ENCODE peak calls at places on chromosome 12, in five cellular contexts. M is GM12878, J is K562, K is HepG2, T is SK-N-SH. E is an unnamed sample.

GRCh38 chr12:68352067-68352466 is 19.9 kb upstream of the MDM1 start:
- DNase-seq in T (no peak), J (peak), K (no peak), M (no peak), E (no peak)

GRCh38 chr12:24888813-24889212 is 60.1 kb downstream of the BCAT1 start:
- DNase-seq in K (no peak), T (no peak), J (no peak), M (no peak), E (no peak)

GRCh38 chr12:47311514-47311913 is 231.8 kb upstream of the AMIGO2 start:
- DNase-seq in T (no peak), M (no peak), J (no peak), K (no peak), E (no peak)

GRCh38 chr12:92138144-92138543 is 7.5 kb downstream of the BTG1 start:
- DNase-seq in J (no peak), T (no peak), M (no peak), K (no peak), E (no peak)

GRCh38 chr12:106984588-106985137 is 2.3 kb downstream of the MTERF2 start:
- DNase-seq in J (peak), M (no peak), T (no peak), K (no peak), E (no peak)

GRCh38 chr12:82728710-82729109 is 42.0 kb downstream of the TMTC2 start:
- DNase-seq in M (no peak), T (no peak), K (no peak), J (no peak), E (no peak)

GRCh38 chr12:43655586-43655985 is 103.0 kb downstream of the PUS7L start:
- DNase-seq in T (no peak), K (no peak), J (no peak), M (no peak), E (no peak)

GRCh38 chr12:70648831-70649230 is 11.6 kb upstream of the PTPRB start:
- DNase-seq in T (no peak), J (no peak), K (no peak), M (no peak), E (no peak)

GRCh38 chr12:76942276-76942675 is 63.5 kb upstream of the CSRP2 start:
- DNase-seq in M (no peak), T (no peak), J (no peak), K (no peak), E (no peak)

GRCh38 chr12:2343672-2344071 is 290.9 kb downstream of the CACNA1C start:
- DNase-seq in K (no peak), T (no peak), J (no peak), M (no peak), E (no peak)

GRCh38 chr12:94699796-94700195 is 49.4 kb upstream of the TMCC3 start:
- DNase-seq in M (no peak), J (no peak), K (no peak), T (no peak), E (no peak)

GRCh38 chr12:57744194-57744776 is 554 bp upstream of the TSPAN31 start:
- DNase-seq in M (peak), K (no peak), T (peak), J (peak), E (peak)

GRCh38 chr12:66092559-66093269 is 37.8 kb downstream of the LLPH start:
- DNase-seq in M (no peak), T (no peak), J (no peak), K (no peak), E (no peak)

GRCh38 chr12:68530965-68531364 is 79.7 kb upstream of the RAP1B start:
- DNase-seq in J (no peak), M (no peak), K (no peak), T (no peak), E (no peak)

GRCh38 chr12:87849074-87849473 is 180.1 kb downstream of the C12orf50 start:
- DNase-seq in T (no peak), M (no peak), J (no peak), K (no peak), E (no peak)

GRCh38 chr12:120584343-120585149 is 3.3 kb upstream of the POP5 start:
- DNase-seq in M (no peak), K (no peak), T (peak), J (peak), E (peak)

GRCh38 chr12:75878382-75878720 is 153.2 kb downstream of the PHLDA1 start:
- DNase-seq in J (no peak), M (no peak), T (no peak), K (no peak), E (no peak)

GRCh38 chr12:88600272-88600671 is 20.0 kb upstream of the KITLG start:
- DNase-seq in T (no peak), M (no peak), J (no peak), K (no peak), E (no peak)

GRCh38 chr12:3490848-3491382 is at the start of gene PRMT8:
- DNase-seq in M (no peak), T (peak), J (no peak), K (no peak), E (no peak)

GRCh38 chr12:71476513-71476912 is 36.9 kb downstream of the LGR5 start:
- DNase-seq in T (no peak), K (no peak), M (no peak), J (no peak), E (no peak)

GRCh38 chr12:93167841-93168492 is 209.8 kb upstream of the NUDT4 start:
- DNase-seq in J (no peak), M (peak), K (peak), T (no peak), E (no peak)

GRCh38 chr12:92600052-92600451 is 102.7 kb upstream of the PLEKHG7 start:
- DNase-seq in M (no peak), K (no peak), T (no peak), J (no peak), E (no peak)

GRCh38 chr12:88336071-88336768 is 194.1 kb downstream of the TMTC3 start:
- DNase-seq in T (no peak), J (no peak), M (no peak), K (no peak), E (no peak)

GRCh38 chr12:113170926-113171325 is 14.4 kb downstream of the DDX54 start:
- DNase-seq in M (no peak), J (no peak), T (no peak), K (no peak), E (no peak)

GRCh38 chr12:2678416-2678815 is 116.4 kb upstream of the FKBP4 start:
- DNase-seq in T (no peak), J (no peak), M (no peak), K (no peak), E (no peak)

GRCh38 chr12:72075891-72076557 is 137.4 kb downstream of the TPH2 start:
- DNase-seq in J (no peak), K (no peak), T (no peak), M (no peak), E (no peak)

GRCh38 chr12:10632226-10632625 is 18.8 kb upstream of the MAGOHB start:
- DNase-seq in T (no peak), J (no peak), M (no peak), K (no peak), E (no peak)

GRCh38 chr12:53561590-53561953 is 54.3 kb upstream of the NPFF start:
- DNase-seq in M (no peak), K (peak), J (no peak), T (no peak), E (peak)

DNA sequence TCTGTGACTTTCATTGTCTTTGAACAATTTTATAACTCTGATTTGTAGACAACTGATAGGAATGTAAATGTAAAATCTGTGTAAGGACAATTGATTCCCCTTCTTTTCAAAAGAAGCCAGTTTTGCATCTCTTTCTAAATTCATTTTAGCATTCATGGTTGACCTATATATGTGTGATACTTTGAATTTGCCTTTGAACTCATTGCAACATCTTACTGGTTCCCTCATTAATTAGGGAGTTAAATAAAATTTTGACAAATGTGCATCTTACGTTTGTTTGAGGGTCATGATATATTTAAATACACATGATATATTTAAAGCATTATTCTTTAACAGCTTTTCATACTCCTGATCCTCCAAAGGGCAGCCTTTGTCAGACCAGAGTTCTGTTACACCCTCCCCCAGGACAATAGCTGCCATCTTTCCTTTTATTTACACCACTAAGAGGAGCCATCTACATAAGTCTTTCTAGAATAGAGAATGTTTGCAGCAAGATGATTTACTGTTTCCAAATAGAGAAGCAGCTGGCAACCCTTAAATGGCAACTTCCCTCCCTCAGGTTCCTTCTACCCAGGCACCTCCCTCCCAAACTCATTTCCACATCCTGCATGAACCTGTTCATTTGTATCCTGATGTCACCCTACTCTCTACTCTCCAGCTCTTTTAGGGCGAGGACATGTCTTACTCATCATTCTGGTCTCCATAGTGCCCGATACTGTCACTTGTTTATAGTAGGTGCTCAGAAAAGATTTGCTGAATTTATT is 40.2 kb upstream of the APPL2 start:
- DNase-seq in J (no peak), K (no peak), T (no peak), M (no peak), E (no peak)
- TF ChIP-seq ZBTB33 in J (no peak), K (no peak), T (no peak), M (no peak), E (no peak)

DNA sequence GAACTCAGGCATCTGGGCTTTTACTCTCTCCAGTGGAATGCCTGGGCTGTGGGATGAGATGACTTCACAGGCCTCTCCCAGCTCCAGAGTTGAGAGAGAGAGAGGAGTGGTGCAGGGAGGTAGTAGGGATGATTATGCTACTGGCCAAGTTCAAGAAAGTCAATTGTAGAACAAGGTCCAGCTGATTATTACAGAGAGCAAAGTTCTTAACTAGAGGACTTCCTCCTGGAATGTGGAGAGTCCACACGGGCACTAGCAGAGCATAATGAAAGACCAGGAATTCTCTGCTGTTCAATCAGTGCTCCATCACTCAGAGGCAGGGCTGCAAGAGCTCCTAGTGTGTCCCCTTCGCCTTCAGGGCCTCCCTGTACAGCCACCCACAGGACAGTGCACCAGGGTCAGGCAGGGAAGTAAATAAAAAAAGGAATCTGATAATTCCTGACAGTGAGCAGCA is 651 bp upstream of the EMP1 start:
- DNase-seq in T (no peak), M (no peak), J (no peak), K (no peak), E (no peak)
- TF ChIP-seq ZBTB33 in T (no peak), M (no peak), J (no peak), K (no peak), E (no peak)

GRCh38 chr12:127716181-127716580 is 550.8 kb upstream of the TMEM132C start:
- DNase-seq in J (no peak), T (no peak), K (no peak), M (no peak), E (no peak)

GRCh38 chr12:127720334-127720733 is 546.6 kb upstream of the TMEM132C start:
- DNase-seq in J (no peak), K (no peak), M (no peak), T (no peak), E (no peak)

GRCh38 chr12:127712561-127712960 is 554.4 kb upstream of the TMEM132C start:
- DNase-seq in M (no peak), T (no peak), J (no peak), K (no peak), E (no peak)

GRCh38 chr12:127722651-127723050 is 544.3 kb upstream of the TMEM132C start:
- DNase-seq in J (no peak), T (no peak), K (no peak), M (no peak), E (no peak)

DNA sequence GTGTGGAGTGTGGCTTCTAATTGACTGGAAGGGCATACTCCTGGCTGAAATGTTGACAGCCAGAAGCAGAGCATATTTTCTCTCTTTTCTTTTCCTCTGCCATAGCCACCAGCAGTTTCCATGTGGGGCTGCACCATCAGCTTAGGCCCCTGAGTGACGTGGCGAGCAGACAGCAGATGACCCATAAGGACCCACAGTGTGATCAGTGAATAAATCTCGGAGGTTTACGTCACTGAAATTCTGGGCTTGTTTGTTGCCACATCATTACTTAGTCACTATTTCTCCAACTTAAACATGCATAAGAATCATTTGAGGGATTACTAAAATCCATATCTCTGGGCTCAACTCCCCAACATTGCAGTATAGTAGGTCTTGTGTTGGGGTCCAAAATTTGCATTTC is 549.7 kb upstream of the TMEM132C start:
- DNase-seq in T (no peak), M (no peak), J (no peak), K (no peak), E (no peak)
- TF ChIP-seq ZBTB33 in T (no peak), M (no peak), J (no peak), K (no peak), E (no peak)

GRCh38 chr12:29782285-29782820 is 1.4 kb downstream of the TMTC1 start:
- DNase-seq in T (no peak), M (no peak), K (no peak), J (no peak), E (no peak)
- TF ChIP-seq ZBTB33 in T (no peak), M (no peak), K (no peak), J (no peak), E (no peak)

GRCh38 chr12:31519525-31519924 is 71.4 kb downstream of the DENND5B start:
- DNase-seq in J (no peak), M (no peak), T (peak), K (no peak), E (no peak)

GRCh38 chr12:31523306-31523705 is 67.6 kb downstream of the DENND5B start:
- DNase-seq in T (no peak), K (no peak), M (no peak), J (no peak), E (no peak)

GRCh38 chr12:31522607-31523006 is 68.3 kb downstream of the DENND5B start:
- DNase-seq in K (no peak), J (no peak), M (no peak), T (no peak), E (no peak)

GRCh38 chr12:31524791-31525495 is 66.0 kb downstream of the DENND5B start:
- DNase-seq in J (no peak), K (no peak), M (peak), T (no peak), E (peak)

DNA sequence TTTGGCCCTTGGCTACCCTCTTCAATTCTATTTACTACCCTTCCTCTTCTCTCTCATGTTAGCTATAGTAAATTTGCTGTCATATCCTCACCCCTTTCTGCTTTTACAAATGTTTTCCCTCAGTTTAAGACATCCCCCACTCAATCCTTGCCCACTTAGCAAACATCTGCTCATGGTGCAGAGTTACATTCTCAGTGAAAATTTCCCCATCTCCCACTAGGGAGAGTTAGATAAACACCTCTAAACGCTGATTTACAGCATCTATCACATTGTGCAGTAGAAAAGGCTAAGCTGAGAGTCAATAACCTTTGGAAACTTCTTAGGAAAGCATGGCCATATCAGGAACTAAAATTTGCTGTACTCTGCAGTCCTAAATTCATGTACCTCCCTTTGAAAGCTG is 69.0 kb downstream of the DENND5B start:
- DNase-seq in M (no peak), J (no peak), K (no peak), T (no peak), E (no peak)
- TF ChIP-seq ZBTB33 in M (no peak), J (no peak), K (no peak), T (no peak), E (no peak)

GRCh38 chr12:111446044-111446581 is 40.4 kb downstream of the SH2B3 start:
- DNase-seq in J (peak), T (peak), K (no peak), M (no peak), E (no peak)
- TF ChIP-seq ZBTB33 in J (no peak), T (no peak), K (no peak), M (no peak), E (no peak)

DNA sequence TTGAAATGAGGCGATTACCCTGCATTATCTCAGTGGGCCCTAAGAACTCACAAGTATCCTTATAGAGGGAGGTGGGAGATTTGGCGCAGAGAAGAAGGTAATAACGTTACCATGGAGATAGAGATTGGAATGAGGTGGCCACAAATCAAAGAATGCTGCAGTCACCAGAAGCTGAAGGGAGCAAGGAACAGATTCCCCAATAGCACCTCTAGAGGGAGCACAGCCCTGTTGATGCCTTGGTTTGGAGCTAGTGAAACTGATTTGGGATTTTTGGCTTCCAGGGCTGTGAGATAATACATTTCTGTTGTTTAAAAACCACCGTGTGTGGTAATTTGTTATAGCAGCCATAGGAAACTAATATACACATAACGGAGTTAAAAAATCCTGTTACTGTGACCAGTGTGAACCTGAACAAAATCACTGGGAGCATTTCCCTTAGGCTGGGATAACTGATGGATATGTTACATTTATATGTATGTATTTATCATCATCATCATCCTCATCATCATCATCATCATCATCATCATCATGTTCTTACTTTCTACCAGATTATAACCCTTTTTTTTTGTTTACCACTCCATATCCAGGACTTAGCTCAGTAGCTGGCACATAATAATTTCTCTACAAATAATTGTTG is 100.3 kb downstream of the LIN7A start:
- DNase-seq in J (no peak), K (peak), T (peak), M (no peak), E (peak)
- TF ChIP-seq ZBTB33 in J (no peak), K (no peak), T (no peak), M (no peak), E (no peak)

GRCh38 chr12:114403044-114403689 is 2.8 kb downstream of the TBX5 start:
- DNase-seq in T (peak), K (no peak), J (no peak), M (no peak), E (no peak)
- TF ChIP-seq ZBTB33 in T (no peak), K (no peak), J (no peak), M (no peak), E (no peak)

DNA sequence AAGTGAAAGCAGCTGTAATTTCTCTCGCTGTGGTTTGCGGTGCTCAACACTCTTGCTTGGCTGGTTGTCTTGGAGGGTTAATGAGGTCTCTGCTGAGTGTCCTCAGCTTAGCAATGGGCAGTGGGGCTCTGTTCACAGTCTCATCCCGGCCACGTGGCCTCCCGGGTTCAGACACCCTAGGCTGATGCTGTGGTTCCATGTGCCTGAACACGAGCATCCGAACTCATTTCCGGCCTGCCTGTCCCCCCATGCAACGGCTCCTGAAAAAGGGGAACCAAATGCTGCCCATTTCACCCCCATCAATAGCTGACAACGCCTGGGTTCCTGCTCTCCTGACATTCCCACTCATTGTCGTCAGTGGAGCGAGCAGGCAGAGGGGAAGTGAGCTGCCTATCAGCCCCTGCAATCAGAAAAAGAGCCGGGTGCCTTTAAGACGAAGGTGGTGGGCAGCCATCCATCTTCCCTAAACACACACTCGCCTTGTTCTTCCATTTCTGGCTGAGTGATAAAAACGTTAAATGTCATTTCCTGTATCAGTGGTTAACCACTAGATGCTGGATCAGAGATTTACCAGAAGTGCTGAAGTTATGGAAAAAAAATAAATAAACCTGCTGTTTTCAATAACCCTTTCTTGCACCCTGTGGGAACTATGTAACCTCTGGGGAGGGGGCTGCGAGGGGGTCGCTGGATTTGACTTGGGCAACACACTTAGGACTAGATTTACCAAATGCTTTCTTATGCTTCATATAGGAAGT is 60.3 kb upstream of the BCL2L14 start:
- DNase-seq in T (peak), K (no peak), M (peak), J (no peak), E (no peak)
- TF ChIP-seq ZBTB33 in T (peak), K (no peak), M (no peak), J (no peak), E (no peak)